ENCODE peak calls at places on chromosomes 7 and 10, in ten cellular contexts. U is A549; P is left colon; Q is activated naive CD8-positive, alpha-beta T cell treated with anti-CD3 and anti-CD28 coated beads, Interleukin-2, amount 50 U/mL, for 16 hours; Z is SW 1271; B is NCI-H2171; G is AG09319; T is GM20000; S is RWPE1; O is CD4-positive, alpha-beta T cell. W is an unnamed sample.

GRCh38 chr10:100346765-100347567 is at the start of gene SCD:
- DNase-seq in S (peak), Z (peak), B (peak), U (peak), P (peak), O (peak), T (peak), G (peak), Q (peak), W (peak)

GRCh38 chr7:919924-920341 is 34.5 kb downstream of the ADAP1 start:
- DNase-seq in Q (no peak), U (no peak), B (no peak), T (no peak), P (peak), S (no peak), Z (no peak), O (no peak), G (no peak), W (no peak)

GRCh38 chr7:47428052-47428779 is 153.7 kb downstream of the TNS3 start:
- DNase-seq in O (no peak), T (no peak), G (no peak), U (no peak), B (peak), Q (no peak), S (no peak), Z (no peak), P (no peak), W (peak)

GRCh38 chr10:121597504-121598241 is 571 bp downstream of the FGFR2 start:
- DNase-seq in Z (no peak), B (no peak), S (peak), Q (no peak), U (no peak), T (peak), O (no peak), P (no peak), G (no peak), W (peak)

GRCh38 chr7:37198188-37198905 is 250.3 kb downstream of the ELMO1 start:
- DNase-seq in P (no peak), Z (no peak), B (no peak), G (no peak), O (no peak), Q (no peak), S (no peak), T (no peak), U (no peak), W (no peak)

GRCh38 chr7:28091190-28091589 is 89.4 kb downstream of the JAZF1 start:
- DNase-seq in U (no peak), O (no peak), S (no peak), T (no peak), B (no peak), Q (no peak), P (no peak), Z (no peak), G (no peak), W (no peak)

GRCh38 chr10:48885376-48885775 is 54.3 kb downstream of the LRRC18 start:
- DNase-seq in P (no peak), O (no peak), B (no peak), T (no peak), S (peak), G (no peak), U (peak), Q (no peak), Z (peak), W (no peak)

GRCh38 chr7:155071121-155071651 is 1.1 kb downstream of the HTR5A start:
- DNase-seq in B (no peak), Q (no peak), Z (no peak), P (no peak), U (no peak), T (no peak), G (no peak), O (no peak), S (no peak), W (no peak)

GRCh38 chr7:27103489-27104226 is 1.2 kb upstream of the HOXA2 start:
- DNase-seq in S (no peak), P (peak), O (no peak), Z (no peak), Q (no peak), U (no peak), T (no peak), G (no peak), B (no peak), W (no peak)

GRCh38 chr7:151851782-151852181 is 25.1 kb downstream of the PRKAG2 start:
- DNase-seq in U (no peak), P (peak), Z (no peak), T (no peak), Q (no peak), O (no peak), S (no peak), G (no peak), B (no peak), W (no peak)

GRCh38 chr7:106064836-106065559 is 47.1 kb downstream of the SYPL1 start:
- DNase-seq in T (no peak), P (peak), G (peak), U (peak), B (peak), S (peak), O (no peak), Q (no peak), Z (peak), W (peak)

GRCh38 chr7:117219485-117219884 is 103.4 kb downstream of the WNT2 start:
- DNase-seq in O (no peak), Q (no peak), B (no peak), G (no peak), S (no peak), P (no peak), T (no peak), Z (no peak), U (no peak), W (no peak)

GRCh38 chr7:36802459-36802858 is 78.2 kb upstream of the AOAH start:
- DNase-seq in T (no peak), S (no peak), Q (no peak), P (no peak), O (no peak), Z (no peak), U (no peak), B (no peak), G (no peak), W (no peak)

GRCh38 chr7:125136755-125137547 is 207.3 kb upstream of the POT1 start:
- DNase-seq in U (peak), Q (no peak), P (no peak), T (no peak), S (peak), B (no peak), Z (no peak), O (no peak), G (no peak), W (no peak)

W was measured in NCI-H1694 treated with DMSO at 0.1 percent for 48 hours.